ENCODE peak calls at places on chromosome 1, in eight cellular contexts. R is adrenal gland, I is breast epithelium, K is K562, D is right lobe of liver, T is tibial nerve, W is stomach, V is transverse colon. M is an unnamed sample. For H3K9me3, the result is how much of the 10 kb centered on the place peaks cover.

GRCh38 chr1:234987415-234988159 is 141.1 kb downstream of the TOMM20 start:
- DNase-seq in I (peak), T (peak), R (peak), K (no peak), V (peak), D (peak), W (peak), M (peak)

GRCh38 chr1:40314721-40315238 is 2.3 kb downstream of the COL9A2 start:
- DNase-seq in W (no peak), R (no peak), K (no peak), V (no peak), D (no peak), T (no peak), I (no peak), M (peak)

GRCh38 chr1:188709146-188709545 is 1768.5 kb downstream of the BRINP3 start:
- DNase-seq in D (no peak), K (no peak), W (no peak), R (no peak), T (no peak), V (no peak), I (no peak), M (no peak)

GRCh38 chr1:174217787-174218574 is 58.7 kb downstream of the RABGAP1L start:
- DNase-seq in K (peak), W (no peak), I (no peak), V (no peak), T (no peak), R (no peak), D (no peak), M (no peak)

GRCh38 chr1:8004113-8004802 is 21.9 kb downstream of the ERRFI1 start:
- DNase-seq in V (no peak), K (no peak), I (no peak), D (no peak), W (no peak), T (no peak), R (peak), M (peak)

GRCh38 chr1:52641307-52641706 is 8.3 kb downstream of the SHISAL2A start:
- DNase-seq in V (no peak), R (no peak), T (no peak), W (no peak), D (no peak), K (no peak), I (no peak), M (peak)

GRCh38 chr1:84272401-84272800 is 29.1 kb upstream of the SAMD13 start:
- DNase-seq in V (peak), W (peak), I (no peak), D (no peak), R (no peak), T (no peak), K (no peak), M (no peak)

GRCh38 chr1:10549919-10550656 is 75.3 kb downstream of the PEX14 start:
- DNase-seq in T (no peak), R (no peak), K (no peak), I (no peak), V (no peak), W (no peak), D (no peak), M (no peak)

GRCh38 chr1:180311011-180311730 is 81.1 kb downstream of the LHX4 start:
- DNase-seq in D (no peak), R (no peak), V (no peak), W (no peak), K (no peak), I (no peak), T (no peak), M (no peak)

GRCh38 chr1:180310095-180310494 is 80.0 kb downstream of the LHX4 start:
- DNase-seq in R (peak), K (no peak), I (no peak), D (no peak), V (no peak), W (no peak), T (no peak), M (no peak)

GRCh38 chr1:180309338-180309737 is 79.3 kb downstream of the LHX4 start:
- DNase-seq in R (no peak), T (no peak), I (no peak), V (no peak), K (no peak), W (no peak), D (no peak), M (no peak)
- H3K4me3 ChIP-seq in R (no peak), T (no peak), I (no peak), V (no peak), K (no peak), W (no peak), D (no peak), M (no peak)

GRCh38 chr1:162487241-162487640 is 10.4 kb upstream of the UHMK1 start:
- DNase-seq in W (no peak), K (no peak), V (no peak), D (no peak), T (no peak), I (no peak), R (no peak), M (no peak)

GRCh38 chr1:162488219-162488618 is 9.4 kb upstream of the UHMK1 start:
- DNase-seq in I (no peak), D (no peak), R (no peak), T (no peak), K (no peak), V (no peak), W (no peak), M (no peak)

GRCh38 chr1:162485236-162485635 is 12.4 kb upstream of the UHMK1 start:
- DNase-seq in R (no peak), T (no peak), I (no peak), K (no peak), D (no peak), W (no peak), V (no peak), M (no peak)
- TF ChIP-seq POLR2A in R (no peak), T (no peak), I (no peak), K (no peak), D (no peak), W (no peak), V (no peak), M (no peak)

GRCh38 chr1:2962541-2962940 is 58.7 kb upstream of the ACTRT2 start:
- DNase-seq in R (no peak), V (no peak), K (no peak), W (no peak), I (no peak), T (no peak), D (no peak), M (no peak)
- H3K9me3 ChIP-seq in R (under half), V (under half), K (under half), W (under half), I (under half), T (under half), D (under half), M (under half)

GRCh38 chr1:173150795-173151194 is 56.3 kb downstream of the TNFSF4 start:
- DNase-seq in W (no peak), I (no peak), V (no peak), T (no peak), R (no peak), D (no peak), K (no peak), M (no peak)
- H3K4me3 ChIP-seq in W (no peak), I (no peak), V (no peak), T (no peak), R (no peak), D (no peak), K (no peak), M (no peak)

M was measured in suprapubic skin.